ENCODE peak calls at places on chromosomes 11 and 22, in four cellular contexts. D is fibroblast of the aortic adventitia, M is astrocyte of the spinal cord, B is right lobe of liver. A is an unnamed sample.

GRCh38 chr11:45264839-45265515 is 21.2 kb downstream of the SYT13 start:
- DNase-seq in M (peak; percentile 89), D (peak; percentile 85), B (no peak), A (peak; percentile 80)

GRCh38 chr11:70788247-70789022 is 390.1 kb downstream of the CTTN start:
- DNase-seq in B (no peak), D (peak; percentile 80), M (peak; percentile 88), A (peak; percentile 23)

GRCh38 chr11:2483426-2483825 is 38.6 kb downstream of the KCNQ1 start:
- DNase-seq in B (no peak), M (no peak), D (no peak), A (no peak)

GRCh38 chr11:103633037-103633788 is 403.2 kb upstream of the DDI1 start:
- DNase-seq in B (no peak), M (peak; percentile 45), D (peak; percentile 84), A (no peak)

GRCh38 chr11:122746050-122746478 is 90.5 kb downstream of the UBASH3B start:
- DNase-seq in M (no peak), B (no peak), D (no peak), A (no peak)

GRCh38 chr11:116853461-116854073 is 16.1 kb upstream of the APOA1 start:
- DNase-seq in B (no peak), D (peak; percentile 83), M (peak; percentile 96), A (peak; percentile 72)

GRCh38 chr11:60985991-60986915 is 14.8 kb downstream of the CD6 start:
- DNase-seq in M (peak; percentile 40), B (no peak), D (peak; percentile 33), A (no peak)

GRCh38 chr11:62081378-62082291 is 42.2 kb upstream of the INCENP start:
- DNase-seq in D (peak; percentile 81), M (peak; percentile 67), B (peak; percentile 82), A (no peak)

GRCh38 chr22:29956680-29957079 is 73.7 kb downstream of the MTMR3 start:
- DNase-seq in M (no peak), D (no peak), B (no peak), A (no peak)

GRCh38 chr11:78821371-78822306 is 247.0 kb upstream of the NARS2 start:
- DNase-seq in M (no peak), B (no peak), D (no peak), A (no peak)

GRCh38 chr11:35784699-35785098 is 122.1 kb downstream of the TRIM44 start:
- DNase-seq in D (no peak), B (no peak), M (no peak), A (no peak)

GRCh38 chr22:30344447-30345200 is 12.1 kb downstream of the SF3A1 start:
- DNase-seq in M (no peak), B (no peak), D (no peak), A (no peak)

GRCh38 chr11:72786305-72787261 is 7.3 kb downstream of the STARD10 start:
- DNase-seq in D (no peak), B (no peak), M (no peak), A (no peak)

GRCh38 chr11:12461516-12461915 is 84.1 kb downstream of the PARVA start:
- DNase-seq in D (no peak), B (no peak), M (no peak), A (no peak)

GRCh38 chr22:50440544-50441249 is 34.1 kb downstream of the SBF1 start:
- DNase-seq in B (no peak), D (no peak), M (no peak), A (no peak)

GRCh38 chr11:199004-199581 is 6.2 kb downstream of the SCGB1C1 start:
- DNase-seq in D (no peak), B (no peak), M (no peak), A (no peak)

GRCh38 chr22:39457546-39458442 is 982 bp downstream of the MGAT3 start:
- DNase-seq in M (no peak), D (no peak), B (no peak), A (no peak)

GRCh38 chr22:16949561-16949960 is 58.5 kb downstream of the GAB4 start:
- DNase-seq in M (no peak), B (no peak), D (no peak), A (no peak)

GRCh38 chr11:45089251-45089650 is 57.2 kb upstream of the PRDM11 start:
- DNase-seq in D (peak; percentile 99), M (peak; percentile 84), B (peak; percentile 81), A (peak; percentile 68)

GRCh38 chr11:12810497-12810896 is 136.3 kb downstream of the TEAD1 start:
- DNase-seq in D (peak; percentile 64), M (peak; percentile 89), B (no peak), A (no peak)

GRCh38 chr11:13143486-13144297 is 133.9 kb upstream of the BMAL1 start:
- DNase-seq in B (no peak), M (no peak), D (no peak), A (no peak)

DNA sequence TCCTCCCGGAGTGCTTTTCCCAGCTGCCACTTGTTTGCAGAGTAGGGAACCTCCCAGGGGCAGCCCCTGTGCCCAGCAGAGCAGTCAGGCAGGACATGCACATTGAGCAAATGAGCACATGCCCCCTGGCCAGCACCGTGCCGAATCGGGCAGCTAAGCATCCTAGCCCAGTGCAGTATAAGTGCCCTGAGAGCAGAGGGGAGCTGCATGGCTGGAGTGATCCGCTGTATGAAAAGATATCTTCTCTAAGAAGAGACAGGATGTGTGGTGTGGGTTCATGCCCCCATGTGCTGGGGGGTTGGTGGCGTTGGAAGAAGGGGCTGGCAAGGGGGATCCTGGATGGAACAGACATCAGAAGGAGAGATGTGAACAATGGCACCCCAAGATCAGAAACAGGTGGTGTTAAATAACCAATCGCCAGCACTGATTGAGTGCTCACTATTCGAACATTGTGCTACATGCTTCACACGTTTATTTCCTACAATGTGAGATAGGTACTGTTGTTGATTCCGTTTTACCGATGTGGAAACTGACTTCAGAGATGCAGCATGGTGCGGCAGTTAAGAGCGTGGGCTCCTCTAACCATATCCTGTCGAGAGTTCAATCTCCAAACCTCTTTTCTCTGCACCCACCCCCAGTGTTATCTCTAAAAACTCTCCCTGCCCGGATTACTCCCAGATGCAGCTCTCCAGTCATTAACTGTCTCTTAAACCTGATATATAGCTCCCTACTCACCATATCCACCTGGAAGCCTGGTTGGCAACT is 1.3 kb downstream of the AIP start:
- DNase-seq in B (no peak), M (no peak), D (no peak), A (no peak)
- H3K4me3 ChIP-seq in B (no peak overlapping the region), M (no peak overlapping the region), D (peak overlapping the region; percentile 80), A (peak overlapping the region; percentile 64)

GRCh38 chr22:37481347-37481907 is 4.8 kb downstream of the MFNG start:
- DNase-seq in D (no peak), M (no peak), B (no peak), A (no peak)
- H3K4me3 ChIP-seq in D (no peak overlapping the region), M (no peak overlapping the region), B (no peak overlapping the region), A (no peak overlapping the region)

DNA sequence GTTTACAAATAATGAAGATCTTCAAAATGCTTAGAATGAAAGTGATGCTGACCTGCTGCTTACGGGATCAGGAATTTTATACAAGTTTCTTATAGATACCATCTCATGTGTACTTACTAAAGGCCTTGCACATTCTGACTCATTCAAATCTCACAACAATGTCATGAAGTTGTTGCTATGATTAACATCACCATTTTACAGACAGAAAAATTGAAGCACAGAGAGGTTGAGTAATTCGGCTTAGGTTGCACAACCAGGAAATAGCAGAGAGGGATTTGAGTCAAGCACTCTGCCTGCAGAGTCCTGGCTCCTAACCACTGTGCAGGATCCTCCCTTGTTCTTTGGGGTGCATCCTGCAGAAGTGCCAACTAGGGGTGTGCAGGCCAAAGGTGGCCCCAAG is 471.9 kb downstream of the MIAT start:
- DNase-seq in M (no peak), D (peak; percentile 64), B (no peak), A (no peak)
- H3K4me3 ChIP-seq in M (no peak overlapping the region), D (no peak overlapping the region), B (no peak overlapping the region), A (no peak overlapping the region)

DNA sequence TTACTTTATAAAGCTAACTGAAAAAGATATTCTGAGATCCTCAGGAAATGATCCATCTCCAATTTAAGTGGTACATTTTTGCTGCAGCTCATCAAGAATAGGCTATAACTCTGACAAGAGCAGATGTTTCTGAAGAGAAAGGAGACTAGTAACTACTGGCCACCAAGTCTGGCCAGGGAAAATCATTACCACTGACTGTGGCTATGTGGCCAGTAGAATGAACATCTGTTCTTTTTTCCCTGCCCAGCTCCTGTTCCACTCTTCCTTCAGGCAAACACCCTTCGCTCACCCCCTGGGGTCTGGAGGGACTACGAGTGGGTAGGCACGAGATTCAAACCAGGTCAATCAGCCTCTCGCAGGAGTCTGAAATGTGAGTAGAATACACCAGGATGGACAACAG is 23.9 kb downstream of the TMEM123 start:
- DNase-seq in B (no peak), D (no peak), M (no peak), A (no peak)
- H3K4me3 ChIP-seq in B (no peak overlapping the region), D (no peak overlapping the region), M (no peak overlapping the region), A (no peak overlapping the region)

DNA sequence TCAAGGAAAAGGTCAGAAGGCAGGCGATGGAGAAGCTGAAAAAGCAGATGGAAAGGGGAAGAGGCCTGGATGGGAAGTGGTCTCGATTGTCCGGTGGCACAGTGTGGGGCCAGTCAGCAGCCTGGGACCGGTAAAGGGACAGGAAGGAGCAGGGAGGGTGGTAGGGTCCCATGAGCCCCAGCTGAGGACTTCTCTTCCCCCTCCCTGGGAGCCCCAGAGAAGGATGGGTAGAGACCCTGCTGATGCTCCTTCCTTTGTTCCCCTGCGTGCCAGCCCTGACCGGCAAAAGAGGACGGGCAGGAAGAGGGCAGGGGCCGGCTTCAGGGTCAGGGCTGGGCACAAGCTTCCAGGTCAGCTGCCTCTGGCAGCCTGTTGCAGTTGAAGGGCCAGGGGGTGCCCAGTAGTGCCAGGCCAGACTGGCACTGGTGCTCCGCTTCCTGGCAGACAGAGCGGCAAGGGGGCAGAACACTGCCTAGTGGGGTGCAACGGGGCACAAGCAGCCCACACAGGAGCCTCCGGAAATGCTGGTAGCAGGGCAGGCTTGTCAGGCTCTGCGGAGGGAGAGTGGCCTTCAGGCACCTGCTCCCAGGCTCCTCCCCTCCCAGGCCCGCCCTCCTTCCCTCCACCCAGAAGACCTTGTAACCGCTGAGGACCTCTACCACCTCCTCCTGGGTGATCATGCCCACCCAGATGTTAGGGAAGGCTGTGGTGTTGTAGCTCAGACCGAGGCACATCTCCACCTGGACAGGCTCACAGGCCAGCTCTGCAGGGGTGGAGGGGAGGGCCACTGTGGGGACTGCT is 739 bp upstream of the C1QTNF5 start:
- DNase-seq in D (no peak), B (peak; percentile 43), M (no peak), A (no peak)
- H3K4me3 ChIP-seq in D (no peak overlapping the region), B (no peak overlapping the region), M (no peak overlapping the region), A (peak overlapping the region; percentile 50)